ENCODE peak calls at places on chromosome 15, in six cellular contexts. L is PC-3, X is GM12878, S is esophagus squamous epithelium, B is A549, A is Peyer's patch. Z is an unnamed sample.

GRCh38 chr15:89088605-89089315 is 504 bp downstream of the ABHD2 start:
- DNase-seq in L (no peak), X (no peak), S (no peak), B (no peak), A (peak), Z (no peak)

GRCh38 chr15:68793776-68794175 is 26.9 kb downstream of the ANP32A start:
- DNase-seq in L (no peak), X (no peak), S (no peak), B (no peak), A (no peak), Z (no peak)

GRCh38 chr15:92645051-92645631 is 10.4 kb downstream of the FAM174B start:
- DNase-seq in L (peak), X (no peak), S (no peak), B (no peak), A (no peak), Z (no peak)

GRCh38 chr15:67407709-67408257 is 113.1 kb upstream of the C15orf61 start:
- DNase-seq in L (no peak), X (no peak), S (no peak), B (no peak), A (no peak), Z (no peak)

GRCh38 chr15:70091649-70092461 is 5.9 kb downstream of the TLE3 start:
- DNase-seq in L (peak), X (no peak), S (no peak), B (no peak), A (peak), Z (peak)

GRCh38 chr15:69562564-69562963 is 109.9 kb downstream of the RPLP1 start:
- DNase-seq in L (no peak), X (no peak), S (no peak), B (no peak), A (no peak), Z (no peak)

GRCh38 chr15:57146394-57147140 is 228.1 kb downstream of the TCF12 start:
- DNase-seq in L (peak), X (no peak), S (no peak), B (peak), A (no peak), Z (peak)

GRCh38 chr15:89999676-90000174 is 1.4 kb upstream of the ZNF710 start:
- DNase-seq in L (peak), X (no peak), S (no peak), B (no peak), A (peak), Z (no peak)

GRCh38 chr15:68730491-68731317 is 90.0 kb downstream of the ANP32A start:
- DNase-seq in L (peak), X (no peak), S (no peak), B (peak), A (peak), Z (peak)

GRCh38 chr15:98647026-98647773 is 1.1 kb upstream of the IGF1R start:
- DNase-seq in L (peak), X (no peak), S (no peak), B (peak), A (peak), Z (no peak)

GRCh38 chr15:98649621-98649995 is 1.3 kb downstream of the IGF1R start:
- DNase-seq in L (no peak), X (no peak), S (no peak), B (no peak), A (peak), Z (no peak)

GRCh38 chr15:98648654-98649537 is 557 bp downstream of the IGF1R start:
- DNase-seq in L (peak), X (no peak), S (no peak), B (peak), A (peak), Z (no peak)

GRCh38 chr15:98646546-98647025 is 1.8 kb upstream of the IGF1R start:
- DNase-seq in L (no peak), X (no peak), S (no peak), B (no peak), A (no peak), Z (no peak)

GRCh38 chr15:98647774-98648653 is at the start of gene IGF1R:
- DNase-seq in L (peak), X (no peak), S (peak), B (peak), A (peak), Z (peak)
- TF ChIP-seq CTCF in L (no peak), X (no peak), S (no peak), B (peak), A (no peak), Z (peak)

GRCh38 chr15:41558400-41559238 is at the start of gene TYRO3:
- DNase-seq in L (peak), X (no peak), S (no peak), B (no peak), A (peak), Z (peak)
- H3K27ac ChIP-seq in L (peak), X (no peak), S (peak), B (peak), A (peak), Z (peak)

GRCh38 chr15:75763137-75763611 is 50.5 kb upstream of the CSPG4 start:
- DNase-seq in L (no peak), X (no peak), S (no peak), B (no peak), A (no peak), Z (no peak)

GRCh38 chr15:75761446-75762356 is 49.1 kb upstream of the CSPG4 start:
- DNase-seq in L (no peak), X (no peak), S (no peak), B (no peak), A (no peak), Z (no peak)

GRCh38 chr15:75753145-75753544 is 40.5 kb upstream of the CSPG4 start:
- DNase-seq in L (no peak), X (no peak), S (no peak), B (no peak), A (no peak), Z (no peak)

GRCh38 chr15:75760689-75761435 is 48.2 kb upstream of the CSPG4 start:
- DNase-seq in L (no peak), X (no peak), S (no peak), B (no peak), A (no peak), Z (no peak)

DNA sequence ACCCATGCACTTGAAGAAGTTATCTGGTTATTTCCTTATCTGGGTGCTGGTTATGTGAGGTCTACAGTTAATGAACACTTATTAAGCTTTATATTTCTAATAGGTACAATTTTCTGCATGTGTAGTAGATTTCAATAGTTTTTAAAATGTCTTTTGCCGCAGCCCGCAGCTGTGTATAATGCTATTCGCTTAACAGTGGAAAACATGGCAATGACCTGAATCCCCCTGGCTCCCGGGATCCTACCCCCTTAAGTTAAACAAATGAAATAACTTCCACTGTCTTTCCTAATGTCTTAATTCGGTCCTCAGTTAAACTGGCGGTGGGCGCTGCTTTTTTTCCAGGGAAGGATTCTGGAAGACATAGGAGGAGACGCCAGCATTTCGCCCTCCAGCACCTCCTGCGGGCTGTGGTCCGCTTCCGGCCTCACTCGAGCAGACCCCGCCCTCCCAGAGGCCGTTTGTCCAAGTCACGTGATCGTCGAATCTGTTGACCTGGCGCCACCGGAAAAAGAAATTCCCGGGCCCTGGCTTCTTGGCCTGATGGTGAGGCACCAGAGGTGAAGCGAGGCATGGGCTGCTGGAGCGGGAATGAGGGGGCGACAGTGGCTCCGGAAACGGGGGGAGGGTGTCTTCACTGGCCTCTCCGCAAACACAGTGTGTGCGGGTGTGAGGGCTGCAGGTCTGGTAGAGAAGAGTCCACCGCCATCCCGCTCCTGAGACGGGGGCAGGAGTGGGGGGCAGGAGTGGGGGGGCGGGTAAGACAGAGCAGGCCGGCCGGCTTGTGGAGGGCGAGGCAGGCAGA is 45.6 kb upstream of the CSPG4 start:
- DNase-seq in L (peak), X (peak), S (no peak), B (peak), A (peak), Z (peak)
- TF ChIP-seq CTCF in L (peak), X (no peak), S (peak), B (peak), A (no peak), Z (peak)

DNA sequence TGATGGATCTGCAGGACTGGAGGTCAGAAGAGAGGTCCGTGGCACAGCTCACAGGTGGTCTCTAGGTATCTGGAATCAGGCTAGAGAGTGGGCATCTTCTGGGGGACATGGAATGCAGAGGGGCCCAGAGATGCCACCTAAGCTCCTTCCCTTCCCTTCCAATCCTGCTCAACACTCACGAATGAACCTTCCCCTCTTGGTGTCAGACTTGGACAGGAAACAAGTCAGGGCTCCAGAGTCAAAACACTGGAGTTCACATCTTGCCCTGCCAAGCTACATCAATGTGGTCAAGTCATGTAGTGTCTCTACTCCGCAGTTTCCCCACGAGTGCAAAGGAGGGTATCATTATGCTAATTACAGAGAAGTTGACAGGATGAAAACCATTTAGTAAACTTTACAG is 16.0 kb upstream of the RBPMS2 start:
- DNase-seq in L (no peak), X (no peak), S (no peak), B (no peak), A (no peak), Z (no peak)
- H3K27ac ChIP-seq in L (no peak), X (no peak), S (no peak), B (no peak), A (no peak), Z (no peak)

DNA sequence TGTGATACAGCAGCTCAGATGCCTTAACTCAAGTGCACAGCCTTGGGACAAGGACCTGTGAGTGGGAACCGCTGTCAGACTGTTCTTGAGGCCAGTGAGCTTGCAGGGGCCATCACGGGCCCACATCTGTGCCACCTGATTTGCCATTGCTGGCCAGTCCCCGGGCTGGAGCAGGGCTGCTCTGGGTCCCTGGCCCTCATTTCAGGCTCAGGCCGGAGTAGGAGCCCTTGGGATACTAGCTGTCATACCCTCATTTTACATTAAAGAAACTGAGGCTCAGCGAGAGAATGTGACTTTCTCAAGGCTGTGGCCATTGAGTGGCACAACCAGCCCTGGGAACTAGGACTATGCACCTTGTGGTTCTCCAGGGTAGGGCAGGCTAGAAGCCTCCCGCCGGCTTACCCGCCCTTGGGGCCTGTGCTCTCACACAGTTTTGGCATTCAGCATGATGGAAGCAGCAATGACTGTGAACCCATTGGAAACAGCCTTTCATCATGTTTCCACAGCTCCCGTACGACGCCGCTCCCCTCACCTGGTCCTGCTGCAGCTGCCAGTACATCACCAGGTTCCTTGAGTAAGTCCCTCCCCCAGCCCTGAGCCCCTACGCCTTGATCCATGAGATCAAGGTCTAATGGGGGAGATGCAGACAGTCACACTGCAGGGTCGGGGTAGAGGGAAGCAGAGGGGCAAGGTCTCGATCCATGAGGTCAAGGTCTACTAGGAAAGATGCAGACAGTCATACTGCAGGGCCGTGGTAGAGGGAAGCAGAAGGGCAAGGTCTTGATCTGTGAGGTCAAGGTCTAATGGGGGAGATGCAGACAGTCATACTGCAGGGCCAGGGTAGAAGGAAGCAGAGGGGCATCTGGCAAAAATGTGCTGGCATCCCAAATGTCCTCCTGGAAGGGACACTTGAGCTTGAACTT is 42.2 kb downstream of the GOLGA6L10 start:
- DNase-seq in L (no peak), X (no peak), S (no peak), B (no peak), A (peak), Z (no peak)
- TF ChIP-seq CTCF in L (no peak), X (no peak), S (no peak), B (no peak), A (no peak), Z (no peak)

GRCh38 chr15:45906230-45906629 is 271.4 kb downstream of the SQOR start:
- DNase-seq in L (no peak), X (no peak), S (no peak), B (no peak), A (no peak), Z (no peak)

GRCh38 chr15:45903283-45903682 is 268.5 kb downstream of the SQOR start:
- DNase-seq in L (no peak), X (no peak), S (no peak), B (no peak), A (no peak), Z (no peak)
- H3K27ac ChIP-seq in L (no peak), X (no peak), S (no peak), B (no peak), A (no peak), Z (no peak)

GRCh38 chr15:53976844-53977392 is 1.3 kb upstream of the UNC13C start:
- DNase-seq in L (peak), X (no peak), S (no peak), B (peak), A (no peak), Z (peak)
- TF ChIP-seq CTCF in L (peak), X (no peak), S (peak), B (peak), A (no peak), Z (no peak)